ENCODE peak calls at places on chromosome 15, in eight cellular contexts. E, G, B, U, Y, Z, V and X are unnamed samples.
A peak's percentile ranks its signal among the peaks of the same experiment; 100 is the strongest.

GRCh38 chr15:62362144-62362543 is 197.1 kb upstream of the C2CD4B start:
- DNase-seq in E (no peak), G (no peak), B (no peak), U (no peak), Y (no peak), Z (no peak), V (no peak), X (no peak)

GRCh38 chr15:99651023-99651807 is 82.0 kb downstream of the LYSMD4 start:
- DNase-seq in E (no peak), G (peak; percentile 36), B (peak; percentile 37), U (no peak), Y (no peak), Z (no peak), V (no peak), X (no peak)

GRCh38 chr15:91050128-91050455 is 27.7 kb upstream of the VPS33B start:
- DNase-seq in E (no peak), G (no peak), B (no peak), U (no peak), Y (no peak), Z (no peak), V (no peak), X (no peak)

GRCh38 chr15:65089206-65089824 is 12.8 kb downstream of the KBTBD13 start:
- DNase-seq in E (no peak), G (peak; percentile 79), B (no peak), U (no peak), Y (no peak), Z (no peak), V (no peak), X (no peak)

GRCh38 chr15:80931721-80932609 is 57.7 kb downstream of the MESD start:
- DNase-seq in E (no peak), G (peak; percentile 53), B (no peak), U (no peak), Y (no peak), Z (no peak), V (no peak), X (no peak)

GRCh38 chr15:86021281-86022264 is 58.1 kb upstream of the AGBL1 start:
- DNase-seq in E (no peak), G (no peak), B (peak; percentile 9), U (no peak), Y (no peak), Z (no peak), V (no peak), X (peak; percentile 34)

GRCh38 chr15:74209997-74210573 is 7.5 kb upstream of the STRA6 start:
- DNase-seq in E (no peak), G (peak; percentile 79), B (peak; percentile 82), U (no peak), Y (no peak), Z (no peak), V (no peak), X (no peak)

GRCh38 chr15:58269455-58270414 is 131.6 kb downstream of the AQP9 start:
- DNase-seq in E (peak; percentile 19), G (peak; percentile 75), B (peak; percentile 66), U (peak; percentile 70), Y (no peak), Z (peak; percentile 63), V (peak; percentile 50), X (peak; percentile 76)

GRCh38 chr15:66603301-66604179 is 37.7 kb upstream of the LCTL start:
- DNase-seq in E (peak; percentile 19), G (peak; percentile 62), B (peak; percentile 48), U (peak; percentile 68), Y (peak; percentile 10), Z (peak; percentile 70), V (peak; percentile 74), X (peak; percentile 82)

GRCh38 chr15:101474233-101474632 is 15.3 kb downstream of the PCSK6 start:
- DNase-seq in E (no peak), G (no peak), B (no peak), U (no peak), Y (no peak), Z (no peak), V (no peak), X (no peak)

GRCh38 chr15:84909782-84910181 is 25.3 kb downstream of the SLC28A1 start:
- DNase-seq in E (no peak), G (no peak), B (no peak), U (no peak), Y (no peak), Z (no peak), V (no peak), X (no peak)

GRCh38 chr15:97961067-97961954 is 808 bp downstream of the ARRDC4 start:
- DNase-seq in E (no peak), G (peak; percentile 11), B (no peak), U (peak; percentile 73), Y (no peak), Z (no peak), V (no peak), X (peak; percentile 48)

GRCh38 chr15:101615414-101615985 is 36.7 kb downstream of the TM2D3 start:
- DNase-seq in E (no peak), G (peak; percentile 53), B (no peak), U (no peak), Y (no peak), Z (no peak), V (no peak), X (no peak)

GRCh38 chr15:95716708-95717107 is 613.8 kb upstream of the NR2F2 start:
- DNase-seq in E (no peak), G (no peak), B (no peak), U (no peak), Y (no peak), Z (no peak), V (no peak), X (no peak)

GRCh38 chr15:58746174-58746573 is 3.3 kb downstream of the ADAM10 start:
- DNase-seq in E (no peak), G (no peak), B (no peak), U (no peak), Y (no peak), Z (no peak), V (no peak), X (no peak)

GRCh38 chr15:75368689-75369239 is 357 bp upstream of the MAN2C1 start:
- DNase-seq in E (no peak), G (no peak), B (no peak), U (no peak), Y (no peak), Z (peak; percentile 44), V (no peak), X (no peak)

GRCh38 chr15:75367406-75367912 is 948 bp downstream of the MAN2C1 start:
- DNase-seq in E (no peak), G (no peak), B (no peak), U (no peak), Y (no peak), Z (no peak), V (no peak), X (no peak)

GRCh38 chr15:75366163-75366562 is 2.2 kb downstream of the MAN2C1 start:
- DNase-seq in E (no peak), G (no peak), B (no peak), U (no peak), Y (no peak), Z (no peak), V (no peak), X (no peak)

GRCh38 chr15:75369897-75370581 is 1.6 kb upstream of the MAN2C1 start:
- DNase-seq in E (no peak), G (peak; percentile 22), B (no peak), U (no peak), Y (no peak), Z (no peak), V (no peak), X (no peak)

GRCh38 chr15:75367913-75368688 is at the start of gene MAN2C1:
- DNase-seq in E (peak; percentile 96), G (peak; percentile 95), B (peak; percentile 96), U (peak; percentile 98), Y (peak; percentile 85), Z (peak; percentile 99), V (peak; percentile 97), X (peak; percentile 99)
- TF ChIP-seq CTCF in E (peak; percentile 81), G (peak; percentile 75), B (peak; percentile 91), U (peak; percentile 61), Y (peak; percentile 67), Z (peak; percentile 86), V (peak; percentile 73), X (peak; percentile 76)

GRCh38 chr15:31974855-31975421 is 55.4 kb upstream of the CHRNA7 start:
- DNase-seq in E (no peak), G (no peak), B (peak; percentile 28), U (peak; percentile 59), Y (no peak), Z (peak; percentile 34), V (peak; percentile 41), X (peak; percentile 16)
- TF ChIP-seq CTCF in E (peak; percentile 62), G (peak; percentile 44), B (peak; percentile 57), U (peak; percentile 44), Y (peak; percentile 30), Z (peak; percentile 67), V (peak; percentile 59), X (no peak)

DNA sequence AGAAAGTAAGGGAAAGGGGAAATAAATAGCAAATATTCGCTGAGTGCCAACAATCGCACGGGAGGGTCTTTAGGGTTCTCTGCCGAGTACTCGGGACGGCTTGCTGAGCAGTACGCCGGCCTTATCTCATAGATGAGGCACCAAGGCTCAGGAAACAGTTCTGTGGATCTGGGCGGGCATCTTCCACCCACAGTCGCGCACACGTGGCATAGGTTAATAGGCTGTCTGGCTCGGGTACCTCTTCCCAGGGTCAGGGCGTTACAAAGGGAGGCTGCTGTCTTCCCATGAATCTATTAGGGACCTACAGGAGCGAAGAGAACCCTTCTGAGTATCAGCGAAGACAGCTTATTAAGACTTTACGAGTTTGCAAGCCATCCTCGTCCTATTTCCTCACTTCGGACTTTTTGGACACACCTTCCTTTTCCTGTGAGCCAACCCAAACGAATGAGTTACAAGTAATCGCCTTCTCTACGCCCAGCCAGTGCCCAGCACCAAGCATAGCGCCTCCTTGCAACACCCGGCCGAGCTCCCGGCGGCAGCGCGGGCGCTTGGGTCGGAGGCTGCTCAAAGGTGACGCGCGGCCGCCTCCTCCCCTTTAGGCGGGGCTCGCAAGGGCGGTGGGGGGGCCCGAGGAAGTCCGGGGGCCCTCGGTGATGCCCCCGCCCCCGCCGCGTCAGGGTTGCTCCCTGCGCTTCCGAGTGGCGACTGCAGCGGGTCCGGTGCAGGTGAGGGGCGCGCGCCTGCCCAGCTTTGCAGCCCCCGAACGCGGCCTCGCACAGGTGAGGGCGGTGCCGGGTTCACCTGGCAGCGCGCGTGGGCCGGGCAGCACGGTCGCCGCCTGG is at the start of gene MCTP2:
- DNase-seq in E (no peak), G (peak; percentile 94), B (peak; percentile 75), U (peak; percentile 92), Y (peak; percentile 30), Z (peak; percentile 40), V (peak; percentile 74), X (peak; percentile 95)
- TF ChIP-seq CTCF in E (no peak), G (peak; percentile 6), B (no peak), U (no peak), Y (no peak), Z (no peak), V (no peak), X (no peak)

GRCh38 chr15:40080104-40080503 is 28.6 kb downstream of the BMF start:
- DNase-seq in E (no peak), G (no peak), B (no peak), U (no peak), Y (no peak), Z (no peak), V (no peak), X (no peak)

GRCh38 chr15:40083756-40084101 is 24.9 kb downstream of the BMF start:
- DNase-seq in E (no peak), G (peak; percentile 64), B (no peak), U (no peak), Y (no peak), Z (no peak), V (no peak), X (no peak)

GRCh38 chr15:40080847-40081246 is 27.8 kb downstream of the BMF start:
- DNase-seq in E (no peak), G (no peak), B (no peak), U (no peak), Y (no peak), Z (no peak), V (no peak), X (no peak)

GRCh38 chr15:40082195-40082868 is 26.3 kb downstream of the BMF start:
- DNase-seq in E (no peak), G (no peak), B (no peak), U (peak; percentile 66), Y (no peak), Z (no peak), V (no peak), X (no peak)

GRCh38 chr15:40081691-40082194 is 26.9 kb downstream of the BMF start:
- DNase-seq in E (no peak), G (peak; percentile 93), B (peak; percentile 73), U (peak; percentile 80), Y (no peak), Z (no peak), V (no peak), X (peak; percentile 72)
- TF ChIP-seq CTCF in E (no peak), G (peak; percentile 15), B (peak; percentile 12), U (no peak), Y (no peak), Z (no peak), V (no peak), X (no peak)